ENCODE peak calls at places on chromosomes 3 and 15, in seven cellular contexts. D is pancreas, S is ascending aorta, R is BJ, U is cardiac septum, P is H4, T is GM10248. E is an unnamed sample.

GRCh38 chr3:160006282-160007163 is 17.9 kb downstream of the IL12A start:
- DNase-seq in R (no peak), S (no peak), U (no peak), P (peak), D (no peak), T (peak), E (peak)

GRCh38 chr3:112557980-112558379 is 3.8 kb downstream of the ATG3 start:
- DNase-seq in P (no peak), T (no peak), R (no peak), S (no peak), U (no peak), D (no peak), E (no peak)

GRCh38 chr3:183825380-183826161 is at the start of gene MAP6D1:
- DNase-seq in R (no peak), P (no peak), T (peak), D (peak), U (peak), S (no peak), E (peak)

GRCh38 chr15:81516012-81516411 is 142.0 kb upstream of the TMC3 start:
- DNase-seq in R (no peak), U (no peak), S (no peak), T (no peak), D (no peak), P (no peak), E (no peak)

GRCh38 chr3:25045291-25045690 is 382.8 kb upstream of the RARB start:
- DNase-seq in R (no peak), T (no peak), U (no peak), D (no peak), S (no peak), P (no peak), E (no peak)

GRCh38 chr3:50525987-50526386 is 22.6 kb upstream of the CACNA2D2 start:
- DNase-seq in R (no peak), T (peak), D (peak), S (no peak), P (peak), U (no peak), E (peak)

GRCh38 chr3:8979262-8979661 is 16.0 kb upstream of the RAD18 start:
- DNase-seq in D (no peak), U (no peak), R (no peak), P (no peak), S (no peak), T (no peak), E (no peak)

GRCh38 chr15:28132524-28133275 is 33.6 kb upstream of the OCA2 start:
- DNase-seq in R (no peak), D (no peak), P (no peak), S (no peak), T (no peak), U (peak), E (no peak)

GRCh38 chr3:150697646-150698045 is 6.1 kb downstream of the ERICH6 start:
- DNase-seq in T (no peak), U (no peak), P (no peak), R (no peak), D (no peak), S (no peak), E (no peak)

GRCh38 chr3:66393486-66394260 is 107.1 kb downstream of the LRIG1 start:
- DNase-seq in P (no peak), S (no peak), R (no peak), U (peak), D (no peak), T (no peak), E (no peak)

GRCh38 chr15:75193272-75193671 is 8.4 kb upstream of the C15orf39 start:
- DNase-seq in R (no peak), T (no peak), P (no peak), D (no peak), S (no peak), U (no peak), E (no peak)

GRCh38 chr3:15933439-15934144 is 135.8 kb upstream of the ANKRD28 start:
- DNase-seq in T (no peak), D (no peak), R (no peak), U (no peak), P (no peak), S (no peak), E (no peak)

GRCh38 chr15:67768592-67768991 is 56.7 kb upstream of the SKOR1 start:
- DNase-seq in T (no peak), R (no peak), S (no peak), P (no peak), U (no peak), D (no peak), E (no peak)

GRCh38 chr3:71805199-71805598 is 20.3 kb upstream of the PROK2 start:
- DNase-seq in S (no peak), D (no peak), P (no peak), R (no peak), T (no peak), U (no peak), E (no peak)